ENCODE peak calls at places on chromosomes 1 and 21, in nine cellular contexts. P is mammary epithelial cell; L is adrenal gland; C is CD8-positive, alpha-beta T cell; B is fibroblast of lung; M is BJ; A is sigmoid colon; D is lung; Z is cardiac muscle cell. R is an unnamed sample.

GRCh38 chr1:215923129-215923824 is 356.2 kb downstream of the KCTD3 start:
- DNase-seq in M (peak), P (peak), C (no peak), B (no peak), D (no peak), L (no peak), A (no peak), Z (no peak), R (peak)

GRCh38 chr1:67803380-67804279 is 29.6 kb downstream of the GNG12 start:
- DNase-seq in C (no peak), L (no peak), A (no peak), P (peak), Z (no peak), D (no peak), M (no peak), B (peak), R (peak)

GRCh38 chr1:27350673-27351540 is 9.1 kb downstream of the SYTL1 start:
- DNase-seq in A (no peak), L (no peak), D (no peak), B (peak), M (no peak), P (no peak), Z (peak), C (no peak), R (no peak)

GRCh38 chr1:44819257-44819593 is 10.9 kb downstream of the BTBD19 start:
- DNase-seq in P (peak), L (peak), D (no peak), Z (no peak), C (no peak), B (no peak), M (no peak), A (peak), R (peak)

GRCh38 chr1:181014431-181015257 is 8.0 kb downstream of the STX6 start:
- DNase-seq in B (no peak), A (no peak), P (no peak), D (no peak), M (no peak), Z (no peak), C (no peak), L (no peak), R (no peak)

GRCh38 chr1:6267686-6268281 is 6.9 kb upstream of the GPR153 start:
- DNase-seq in B (no peak), D (no peak), C (no peak), P (peak), M (no peak), Z (no peak), L (no peak), A (no peak), R (peak)

GRCh38 chr1:63322944-63323865 is 838 bp downstream of the FOXD3 start:
- DNase-seq in C (peak), L (no peak), M (no peak), D (no peak), A (peak), Z (peak), B (peak), P (peak), R (peak)

GRCh38 chr1:38119000-38119399 is 72.4 kb upstream of the POU3F1 start:
- DNase-seq in B (no peak), P (no peak), C (no peak), A (no peak), M (no peak), Z (no peak), L (no peak), D (no peak), R (no peak)

GRCh38 chr1:185681034-185681633 is 53.1 kb upstream of the HMCN1 start:
- DNase-seq in M (no peak), B (peak), C (peak), Z (peak), L (no peak), D (no peak), A (no peak), P (peak), R (peak)

GRCh38 chr1:209611771-209612570 is 28.5 kb downstream of the CAMK1G start:
- DNase-seq in Z (no peak), C (no peak), D (no peak), P (peak), L (no peak), M (no peak), A (no peak), B (no peak), R (peak)

GRCh38 chr1:9825101-9826074 is 1.6 kb upstream of the CLSTN1 start:
- DNase-seq in A (peak), M (no peak), P (peak), Z (peak), C (peak), D (peak), B (peak), L (peak), R (peak)

GRCh38 chr1:58932820-58933598 is 149.2 kb upstream of the JUN start:
- DNase-seq in L (no peak), Z (no peak), B (peak), D (peak), M (no peak), C (no peak), P (peak), A (no peak), R (peak)

GRCh38 chr1:98176414-98176813 is 255.6 kb upstream of the DPYD start:
- DNase-seq in L (no peak), M (no peak), A (no peak), D (no peak), Z (no peak), C (no peak), B (no peak), P (no peak), R (no peak)

GRCh38 chr1:151606867-151607266 is 5.0 kb upstream of the SNX27 start:
- DNase-seq in M (no peak), P (no peak), B (no peak), C (no peak), A (no peak), D (no peak), Z (no peak), L (no peak), R (no peak)

GRCh38 chr1:162256287-162256686 is 120.4 kb downstream of the SPATA46 start:
- DNase-seq in B (no peak), Z (no peak), L (no peak), D (no peak), A (no peak), M (no peak), C (no peak), P (no peak), R (no peak)

GRCh38 chr1:55696181-55696580 is 481.0 kb upstream of the USP24 start:
- DNase-seq in B (peak), D (no peak), L (no peak), P (peak), C (no peak), M (peak), A (peak), Z (peak), R (peak)

GRCh38 chr1:226708342-226708780 is 30.7 kb downstream of the ITPKB start:
- DNase-seq in L (no peak), A (peak), C (no peak), P (peak), D (no peak), M (peak), Z (no peak), B (peak), R (peak)

GRCh38 chr1:87330201-87330953 is 1.7 kb downstream of the LMO4 start:
- DNase-seq in B (peak), D (peak), Z (peak), P (peak), M (no peak), L (peak), C (peak), A (peak), R (peak)

GRCh38 chr1:200590001-200590400 is 30.6 kb downstream of the KIF14 start:
- DNase-seq in B (peak), D (no peak), P (no peak), C (no peak), L (no peak), Z (no peak), A (no peak), M (no peak), R (no peak)

GRCh38 chr1:26288311-26288941 is 8.5 kb downstream of the SH3BGRL3 start:
- DNase-seq in Z (no peak), A (no peak), M (no peak), L (peak), B (no peak), C (peak), D (no peak), P (no peak), R (peak)

GRCh38 chr1:230127105-230128054 is 60.3 kb downstream of the GALNT2 start:
- DNase-seq in C (peak), A (no peak), B (no peak), M (no peak), Z (no peak), L (no peak), P (no peak), D (no peak), R (no peak)

GRCh38 chr1:181097242-181097641 is 8.7 kb downstream of the IER5 start:
- DNase-seq in P (no peak), C (no peak), M (no peak), D (no peak), A (no peak), Z (no peak), B (no peak), L (no peak), R (no peak)

GRCh38 chr1:221435510-221435909 is 306.4 kb downstream of the DUSP10 start:
- DNase-seq in C (no peak), B (peak), A (no peak), P (peak), M (no peak), L (no peak), D (no peak), Z (peak), R (peak)

GRCh38 chr21:45811136-45811535 is 167.6 kb downstream of the PCBP3 start:
- DNase-seq in C (no peak), A (no peak), P (no peak), B (no peak), L (peak), M (no peak), Z (no peak), D (no peak), R (no peak)

GRCh38 chr1:210340751-210341328 is 12.1 kb downstream of the HHAT start:
- DNase-seq in C (no peak), P (no peak), M (no peak), B (no peak), Z (no peak), D (no peak), L (no peak), A (no peak), R (no peak)

GRCh38 chr1:206067486-206068302 is 14.7 kb downstream of the RHEX start:
- DNase-seq in C (no peak), B (no peak), M (no peak), Z (peak), A (no peak), D (peak), L (no peak), P (no peak), R (no peak)

GRCh38 chr1:159854101-159854692 is 8.3 kb downstream of the VSIG8 start:
- DNase-seq in L (peak), B (peak), C (peak), Z (peak), A (peak), P (no peak), D (peak), M (no peak), R (peak)

GRCh38 chr1:21651214-21652042 is 17.7 kb downstream of the RAP1GAP start:
- DNase-seq in M (no peak), Z (peak), D (no peak), P (peak), C (peak), L (no peak), B (no peak), A (no peak), R (peak)

GRCh38 chr1:53316058-53316741 is 11.7 kb downstream of the LRP8 start:
- DNase-seq in P (no peak), A (no peak), M (no peak), L (no peak), Z (no peak), B (no peak), C (no peak), D (no peak), R (no peak)

GRCh38 chr1:21261551-21262281 is 28.5 kb downstream of the ECE1 start:
- DNase-seq in B (peak), M (peak), C (no peak), P (peak), A (peak), L (peak), D (peak), Z (peak), R (peak)

GRCh38 chr1:62423580-62424242 is 13.1 kb upstream of the USP1 start:
- DNase-seq in Z (no peak), M (no peak), P (no peak), A (no peak), B (peak), D (no peak), C (no peak), L (no peak), R (no peak)

GRCh38 chr1:157993179-157994080 is at the start of gene KIRREL1:
- DNase-seq in B (peak), L (peak), A (peak), M (no peak), C (no peak), Z (peak), D (no peak), P (peak), R (peak)

GRCh38 chr1:19439464-19440171 is 45.7 kb downstream of the CAPZB start:
- DNase-seq in P (no peak), Z (peak), D (no peak), M (no peak), A (peak), C (peak), B (no peak), L (peak), R (no peak)
- TF ChIP-seq CTCF in P (no peak), Z (peak), D (no peak), M (peak), A (peak), C (peak), B (no peak), L (no peak), R (no peak)

DNA sequence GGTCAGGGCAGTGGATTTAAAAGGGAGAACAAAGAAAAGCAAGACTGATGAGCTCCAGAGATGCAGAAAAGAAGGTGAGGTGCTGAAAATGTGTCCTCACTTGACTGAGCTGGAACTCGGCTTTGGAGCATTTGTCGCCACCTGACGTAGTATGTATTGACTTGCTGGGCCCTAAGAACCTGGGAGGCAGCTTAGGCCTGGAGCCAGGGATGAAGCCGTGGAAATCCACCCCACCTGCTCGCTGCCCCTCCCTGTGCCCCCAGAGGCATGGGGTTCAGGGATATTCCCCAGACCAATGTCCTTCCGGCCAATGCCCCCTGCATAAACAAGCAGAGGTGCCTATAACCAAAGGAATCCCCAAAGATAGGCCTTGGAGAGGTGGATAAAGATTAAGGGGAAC is 14.3 kb downstream of the MRAP start:
- DNase-seq in D (no peak), M (no peak), C (no peak), A (no peak), Z (no peak), B (no peak), L (peak), P (no peak), R (no peak)
- H3K4me3 ChIP-seq in D (no peak), M (no peak), C (no peak), A (no peak), Z (no peak), B (no peak), L (no peak), P (no peak), R (no peak)

DNA sequence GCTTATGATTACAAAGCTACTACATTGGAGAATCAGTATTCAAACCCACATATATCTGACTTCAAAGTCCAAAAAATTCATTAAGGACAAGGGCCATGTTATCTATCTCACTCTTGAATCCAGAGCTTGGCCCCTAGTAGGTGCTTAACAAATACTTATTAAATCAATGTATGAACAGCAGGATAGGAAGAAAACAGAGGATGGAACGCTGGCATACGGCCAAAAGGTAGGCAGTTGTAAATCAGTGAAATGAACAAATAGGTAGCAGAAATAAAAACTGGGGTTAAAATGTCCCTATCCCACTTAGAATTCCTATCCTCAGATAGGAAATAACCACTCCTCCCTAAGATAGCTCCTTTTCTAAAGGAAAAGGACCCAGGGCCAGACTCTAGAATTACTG is 2.0 kb downstream of the MRPL24 start:
- DNase-seq in M (no peak), A (no peak), D (no peak), Z (no peak), C (no peak), L (no peak), P (no peak), B (no peak), R (no peak)
- TF ChIP-seq CTCF in M (no peak), A (no peak), D (no peak), Z (no peak), C (no peak), L (no peak), P (no peak), B (no peak), R (no peak)

GRCh38 chr1:110243146-110243545 is 33.0 kb downstream of the KCNC4 start:
- DNase-seq in B (no peak), L (no peak), Z (no peak), D (no peak), A (peak), P (no peak), C (no peak), M (no peak), R (no peak)
- H3K4me3 ChIP-seq in B (no peak), L (no peak), Z (no peak), D (no peak), A (no peak), P (no peak), C (no peak), M (no peak), R (no peak)

GRCh38 chr21:44486302-44486701 is 31.0 kb downstream of the LRRC3 start:
- DNase-seq in M (no peak), D (no peak), Z (no peak), C (no peak), A (no peak), P (no peak), L (no peak), B (no peak), R (no peak)

GRCh38 chr21:44485796-44486195 is 30.5 kb downstream of the LRRC3 start:
- DNase-seq in A (no peak), B (no peak), M (no peak), Z (no peak), P (no peak), L (no peak), C (no peak), D (no peak), R (no peak)

GRCh38 chr21:44483288-44484237 is 28.3 kb downstream of the LRRC3 start:
- DNase-seq in M (no peak), C (no peak), B (no peak), P (no peak), A (no peak), L (no peak), Z (no peak), D (no peak), R (no peak)

GRCh38 chr21:44484498-44485253 is 29.4 kb downstream of the LRRC3 start:
- DNase-seq in B (no peak), Z (no peak), P (no peak), L (no peak), A (no peak), D (no peak), C (no peak), M (no peak), R (no peak)

GRCh38 chr21:44485254-44485793 is 30.0 kb downstream of the LRRC3 start:
- DNase-seq in P (no peak), C (peak), A (no peak), D (peak), L (peak), B (peak), M (no peak), Z (peak), R (no peak)
- TF ChIP-seq CTCF in P (no peak), C (no peak), A (no peak), D (no peak), L (peak), B (peak), M (peak), Z (no peak), R (no peak)

GRCh38 chr1:154178856-154179811 is 12.8 kb downstream of the TPM3 start:
- DNase-seq in D (no peak), A (no peak), Z (no peak), P (no peak), L (peak), M (no peak), C (no peak), B (no peak), R (no peak)
- H3K4me3 ChIP-seq in D (no peak), A (no peak), Z (no peak), P (no peak), L (no peak), M (no peak), C (peak), B (no peak), R (no peak)

GRCh38 chr1:29249951-29250581 is 13.7 kb downstream of the PTPRU start:
- DNase-seq in L (no peak), M (no peak), D (no peak), Z (no peak), A (no peak), C (no peak), P (no peak), B (no peak), R (no peak)

GRCh38 chr1:29255134-29255666 is 18.9 kb downstream of the PTPRU start:
- DNase-seq in L (no peak), M (no peak), C (no peak), D (no peak), A (peak), Z (no peak), B (no peak), P (no peak), R (no peak)

GRCh38 chr1:29254346-29254745 is 18.0 kb downstream of the PTPRU start:
- DNase-seq in A (peak), P (no peak), Z (no peak), D (no peak), L (no peak), C (no peak), M (no peak), B (no peak), R (peak)

GRCh38 chr1:29251164-29252130 is 15.1 kb downstream of the PTPRU start:
- DNase-seq in C (no peak), L (no peak), A (no peak), M (no peak), B (no peak), P (no peak), D (no peak), Z (no peak), R (peak)

GRCh38 chr1:29253180-29253579 is 16.9 kb downstream of the PTPRU start:
- DNase-seq in D (no peak), Z (no peak), L (no peak), C (no peak), M (no peak), A (no peak), P (no peak), B (no peak), R (no peak)
- TF ChIP-seq CTCF in D (no peak), Z (no peak), L (no peak), C (no peak), M (no peak), A (no peak), P (no peak), B (no peak), R (no peak)

DNA sequence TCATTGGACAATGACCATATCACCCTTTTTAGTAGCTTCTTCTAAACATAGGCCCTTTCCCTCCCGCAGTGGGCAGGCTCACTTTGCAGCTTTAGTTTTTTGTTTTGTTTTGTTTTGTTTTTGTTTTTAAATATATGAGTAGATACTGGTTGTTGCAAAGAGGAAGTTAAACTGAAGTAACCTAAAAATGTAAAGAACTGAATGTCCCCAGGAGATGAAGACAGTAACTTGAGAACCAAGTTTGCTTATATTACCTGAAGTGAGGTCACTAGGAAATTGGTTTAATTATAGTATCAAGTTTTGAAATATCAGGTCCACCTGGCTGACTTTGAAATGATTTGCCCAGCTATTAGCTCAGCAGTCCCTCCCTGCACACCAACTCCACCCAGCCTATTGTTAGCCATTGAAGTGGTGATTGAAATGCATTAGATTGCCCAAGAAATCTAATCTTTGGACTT is 18.2 kb downstream of the SMAP2 start:
- DNase-seq in L (no peak), M (no peak), D (no peak), Z (no peak), P (peak), C (no peak), A (no peak), B (no peak), R (peak)
- H3K4me3 ChIP-seq in L (no peak), M (no peak), D (no peak), Z (no peak), P (no peak), C (no peak), A (no peak), B (no peak), R (no peak)

GRCh38 chr1:65230741-65231439 is 78.5 kb upstream of the DNAJC6 start:
- DNase-seq in A (no peak), L (no peak), B (no peak), Z (no peak), M (no peak), P (no peak), D (no peak), C (no peak), R (no peak)
- TF ChIP-seq CTCF in A (no peak), L (no peak), B (no peak), Z (no peak), M (no peak), P (no peak), D (no peak), C (no peak), R (no peak)

R was measured in epithelial cell of esophagus.